ENCODE peak calls at places on chromosome 7, in six cellular contexts. U, B, M, C, L and P are unnamed samples. For H3K4me1, the result is how much of the 10 kb centered on the place peaks cover.

GRCh38 chr7:84042110-84042539 is 152.5 kb downstream of the SEMA3A start:
- DNase-seq in M (no peak), U (no peak), C (peak), L (no peak), B (no peak), P (peak)

GRCh38 chr7:34823650-34824258 is 165.7 kb downstream of the NPSR1 start:
- DNase-seq in U (peak), C (peak), B (no peak), M (no peak), L (peak), P (peak)

GRCh38 chr7:137591444-137591843 is 247.9 kb upstream of the PTN start:
- DNase-seq in B (no peak), U (no peak), L (peak), C (no peak), M (no peak), P (no peak)

GRCh38 chr7:116592041-116592355 is 67.2 kb downstream of the CAV1 start:
- DNase-seq in L (no peak), M (no peak), B (no peak), C (no peak), U (no peak), P (no peak)

GRCh38 chr7:35430547-35431153 is 176.8 kb upstream of the TBX20 start:
- DNase-seq in C (peak), B (no peak), L (peak), M (no peak), U (no peak), P (peak)

GRCh38 chr7:20010877-20011276 is 206.3 kb downstream of the MACC1 start:
- DNase-seq in L (no peak), U (no peak), C (no peak), M (no peak), B (no peak), P (no peak)

GRCh38 chr7:128875523-128875948 is 12.9 kb downstream of the ATP6V1F start:
- DNase-seq in C (no peak), U (no peak), M (peak), B (peak), L (no peak), P (peak)

GRCh38 chr7:85184599-85185354 is 2.1 kb downstream of the SEMA3D start:
- DNase-seq in C (no peak), B (no peak), M (no peak), L (no peak), U (no peak), P (peak)

GRCh38 chr7:127119517-127119916 is 133.2 kb downstream of the GRM8 start:
- DNase-seq in B (no peak), L (no peak), M (no peak), C (no peak), U (no peak), P (no peak)

GRCh38 chr7:44210107-44210506 is 9.3 kb downstream of the YKT6 start:
- DNase-seq in C (no peak), U (no peak), B (peak), M (no peak), L (no peak), P (no peak)

GRCh38 chr7:104142147-104142546 is 65.7 kb downstream of the ORC5 start:
- DNase-seq in B (no peak), L (no peak), M (no peak), U (no peak), C (no peak), P (no peak)

GRCh38 chr7:108308276-108308675 is 148.0 kb downstream of the NRCAM start:
- DNase-seq in U (no peak), B (no peak), C (no peak), M (no peak), L (no peak), P (no peak)
- H3K4me1 ChIP-seq in U (half or more), B (under half), C (under half), M (under half), L (under half), P (under half)

DNA sequence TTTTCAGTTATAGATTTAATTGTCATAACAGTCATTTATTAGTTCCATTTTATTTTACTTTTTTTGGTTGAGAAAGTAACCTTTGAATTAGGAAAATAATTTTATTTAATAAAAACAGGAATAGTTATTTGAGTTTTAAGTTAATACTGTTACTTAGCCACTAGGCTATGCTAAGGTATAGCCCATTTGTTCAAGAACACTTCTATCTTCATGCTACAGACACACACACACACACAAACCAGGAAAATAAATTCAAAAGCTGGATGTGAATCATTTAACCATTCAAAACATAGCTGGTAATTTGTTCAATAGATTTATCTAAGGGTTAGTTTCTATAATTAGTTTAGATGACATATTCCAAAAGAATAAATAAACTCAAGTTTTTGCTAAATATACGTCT is 148.4 kb downstream of the RNF133 start:
- DNase-seq in C (no peak), U (no peak), M (no peak), B (no peak), L (no peak), P (no peak)
- TF ChIP-seq CTCF in C (peak), U (no peak), M (no peak), B (no peak), L (no peak), P (no peak)

GRCh38 chr7:50210706-50211115 is 93.8 kb upstream of the IKZF1 start:
- DNase-seq in L (peak), M (no peak), U (no peak), B (no peak), C (no peak), P (no peak)
- H3K4me1 ChIP-seq in L (under half), M (under half), U (under half), B (under half), C (under half), P (under half)

DNA sequence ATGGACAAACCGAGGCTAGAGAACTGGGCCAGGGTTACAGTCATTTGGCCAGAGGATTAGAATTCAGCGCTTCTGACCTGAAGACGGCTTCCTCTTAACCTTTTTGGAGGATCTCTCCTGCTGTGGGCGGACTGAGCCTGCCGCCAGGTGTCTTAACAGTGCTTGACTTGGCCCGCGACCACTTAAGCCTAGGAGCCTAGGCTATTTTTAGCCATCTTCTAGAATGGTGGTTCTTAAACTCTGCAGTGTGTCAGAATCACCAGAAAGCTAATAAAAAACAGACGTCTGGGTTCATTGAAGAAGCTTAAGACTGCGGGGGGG is 722 bp downstream of the MDH2 start:
- DNase-seq in M (no peak), L (peak), B (no peak), C (no peak), U (peak), P (no peak)
- TF ChIP-seq CTCF in M (peak), L (no peak), B (no peak), C (no peak), U (no peak), P (peak)

GRCh38 chr7:129943352-129943751 is 9.4 kb downstream of the UBE2H start:
- DNase-seq in M (peak), C (no peak), L (no peak), U (no peak), B (no peak), P (no peak)
- H3K4me1 ChIP-seq in M (half or more), C (under half), L (under half), U (under half), B (under half), P (under half)

GRCh38 chr7:4184653-4185052 is 497.4 kb upstream of the FOXK1 start:
- DNase-seq in C (no peak), M (no peak), U (no peak), L (no peak), B (no peak), P (no peak)
- TF ChIP-seq CTCF in C (no peak), M (no peak), U (no peak), L (no peak), B (no peak), P (no peak)

GRCh38 chr7:88223265-88223664 is 3.4 kb upstream of the SRI start:
- DNase-seq in M (no peak), C (no peak), B (no peak), U (no peak), L (no peak), P (no peak)
- H3K4me1 ChIP-seq in M (under half), C (half or more), B (under half), U (under half), L (under half), P (under half)

GRCh38 chr7:75611557-75612178 is 119.5 kb downstream of the SPDYE5 start:
- DNase-seq in M (peak), B (no peak), C (peak), L (no peak), U (no peak), P (no peak)
- TF ChIP-seq CTCF in M (no peak), B (no peak), C (no peak), L (no peak), U (no peak), P (no peak)

GRCh38 chr7:23529262-23529859 is 2.4 kb downstream of the TRA2A start:
- DNase-seq in U (no peak), M (no peak), B (no peak), L (peak), C (no peak), P (no peak)

GRCh38 chr7:23531794-23532489 is at the start of gene TRA2A:
- DNase-seq in B (peak), L (peak), C (peak), U (peak), M (peak), P (peak)

GRCh38 chr7:23533160-23533559 is 1.4 kb upstream of the TRA2A start:
- DNase-seq in M (no peak), C (no peak), B (no peak), L (no peak), U (no peak), P (no peak)

GRCh38 chr7:23530901-23531793 is 634 bp downstream of the TRA2A start:
- DNase-seq in C (peak), B (no peak), M (peak), L (peak), U (peak), P (peak)

GRCh38 chr7:23530355-23530754 is 1.4 kb downstream of the TRA2A start:
- DNase-seq in B (no peak), M (no peak), U (peak), C (peak), L (peak), P (peak)
- H3K4me1 ChIP-seq in B (under half), M (under half), U (half or more), C (under half), L (under half), P (under half)